ENCODE peak calls at places on chromosomes 5 and 9, in seven cellular contexts. G is A549, A is testis, H is hepatocyte, W is brain microvascular endothelial cell, B is right lobe of liver, F is breast epithelium. K is an unnamed sample.

GRCh38 chr9:80552931-80553330 is 981.2 kb downstream of the TLE4 start:
- DNase-seq in W (peak), B (no peak), H (peak), G (peak), F (no peak), A (peak), K (no peak)

GRCh38 chr5:137560414-137560813 is 61.3 kb upstream of the SPOCK1 start:
- DNase-seq in B (no peak), H (no peak), G (no peak), F (no peak), A (no peak), W (no peak), K (no peak)

GRCh38 chr5:96070625-96071246 is 109.1 kb upstream of the ELL2 start:
- DNase-seq in F (no peak), W (no peak), A (no peak), G (no peak), H (no peak), B (no peak), K (no peak)

GRCh38 chr5:150481972-150482406 is 25.9 kb upstream of the NDST1 start:
- DNase-seq in F (no peak), W (no peak), B (no peak), G (no peak), H (peak), A (no peak), K (no peak)

GRCh38 chr9:95857122-95857521 is 18.4 kb upstream of the ERCC6L2 start:
- DNase-seq in G (peak), B (no peak), W (peak), H (peak), A (no peak), F (no peak), K (peak)

GRCh38 chr9:92481029-92481633 is 1.2 kb downstream of the ASPN start:
- DNase-seq in W (no peak), B (no peak), G (no peak), A (no peak), F (no peak), H (no peak), K (no peak)

GRCh38 chr9:137453643-137454081 is 5.5 kb downstream of the NSMF start:
- DNase-seq in B (peak), A (peak), F (no peak), W (peak), G (peak), H (peak), K (no peak)

GRCh38 chr5:125056641-125057345 is 310.4 kb upstream of the ZNF608 start:
- DNase-seq in F (no peak), A (no peak), B (no peak), W (no peak), H (no peak), G (no peak), K (no peak)

GRCh38 chr9:137277329-137278041 is at the start of gene TOR4A:
- DNase-seq in H (peak), A (peak), B (peak), G (peak), W (peak), F (no peak), K (peak)

GRCh38 chr9:8071445-8071798 is 271.8 kb upstream of the DMAC1 start:
- DNase-seq in G (no peak), H (no peak), F (no peak), W (no peak), A (no peak), B (no peak), K (no peak)

GRCh38 chr9:84277646-84278045 is 62.9 kb downstream of the SLC28A3 start:
- DNase-seq in A (no peak), F (no peak), G (no peak), W (no peak), B (no peak), H (peak), K (no peak)

GRCh38 chr5:135505973-135506372 is 29.8 kb downstream of the NEUROG1 start:
- DNase-seq in H (no peak), W (no peak), B (no peak), F (no peak), A (no peak), G (no peak), K (peak)

GRCh38 chr5:131899686-131900085 is 45.8 kb downstream of the MEIKIN start:
- DNase-seq in A (no peak), B (no peak), G (no peak), H (no peak), F (no peak), W (no peak), K (no peak)

GRCh38 chr5:143693691-143694252 is 118.2 kb upstream of the HMHB1 start:
- DNase-seq in F (no peak), A (no peak), H (no peak), B (no peak), G (no peak), W (no peak), K (no peak)

GRCh38 chr9:34647651-34648050 is 1.2 kb downstream of the GALT start:
- DNase-seq in H (no peak), G (no peak), F (no peak), W (no peak), A (no peak), B (no peak), K (no peak)

GRCh38 chr5:118919016-118919415 is 69.3 kb downstream of the DTWD2 start:
- DNase-seq in B (no peak), F (no peak), W (no peak), G (no peak), A (no peak), H (peak), K (no peak)

GRCh38 chr5:139654464-139654863 is 6.3 kb downstream of the CXXC5 start:
- DNase-seq in H (no peak), G (no peak), A (no peak), B (no peak), F (no peak), W (no peak), K (no peak)

GRCh38 chr5:100157066-100157465 is 378.1 kb upstream of the FAM174A start:
- DNase-seq in A (no peak), W (no peak), G (no peak), B (no peak), H (no peak), F (no peak), K (no peak)

GRCh38 chr9:124238546-124239140 is 19.1 kb upstream of the NEK6 start:
- DNase-seq in F (peak), B (no peak), A (no peak), W (no peak), G (no peak), H (no peak), K (no peak)

GRCh38 chr5:175444060-175444904 is at the start of gene DRD1:
- DNase-seq in G (peak), F (no peak), B (peak), A (peak), W (no peak), H (peak), K (no peak)
- H3K4me3 ChIP-seq in G (peak), F (peak), B (peak), A (peak), W (no peak), H (peak), K (peak)

DNA sequence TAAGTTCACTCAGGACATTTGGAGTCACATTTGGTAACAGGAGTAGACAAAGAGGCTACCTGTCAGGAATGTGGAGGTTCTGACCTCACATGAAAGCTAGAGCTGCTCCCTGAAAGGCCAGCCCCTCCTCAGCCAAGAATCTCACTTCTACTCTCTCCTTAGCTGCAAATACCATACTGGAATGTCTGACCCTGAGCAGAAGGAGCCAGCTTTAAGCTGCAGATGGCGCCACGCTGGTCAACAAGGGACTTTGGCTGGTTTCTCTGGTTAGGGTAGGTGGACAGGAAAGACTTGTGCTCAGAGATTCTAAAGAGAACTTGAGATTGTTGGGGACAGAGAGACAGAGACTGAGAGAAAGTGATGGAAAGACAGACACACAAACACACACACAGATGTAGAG is 21.9 kb downstream of the ASTN2 start:
- DNase-seq in F (no peak), G (no peak), H (no peak), W (no peak), B (no peak), A (no peak), K (no peak)
- TF ChIP-seq CTCF in F (no peak), G (no peak), H (no peak), W (no peak), B (no peak), A (no peak), K (no peak)

DNA sequence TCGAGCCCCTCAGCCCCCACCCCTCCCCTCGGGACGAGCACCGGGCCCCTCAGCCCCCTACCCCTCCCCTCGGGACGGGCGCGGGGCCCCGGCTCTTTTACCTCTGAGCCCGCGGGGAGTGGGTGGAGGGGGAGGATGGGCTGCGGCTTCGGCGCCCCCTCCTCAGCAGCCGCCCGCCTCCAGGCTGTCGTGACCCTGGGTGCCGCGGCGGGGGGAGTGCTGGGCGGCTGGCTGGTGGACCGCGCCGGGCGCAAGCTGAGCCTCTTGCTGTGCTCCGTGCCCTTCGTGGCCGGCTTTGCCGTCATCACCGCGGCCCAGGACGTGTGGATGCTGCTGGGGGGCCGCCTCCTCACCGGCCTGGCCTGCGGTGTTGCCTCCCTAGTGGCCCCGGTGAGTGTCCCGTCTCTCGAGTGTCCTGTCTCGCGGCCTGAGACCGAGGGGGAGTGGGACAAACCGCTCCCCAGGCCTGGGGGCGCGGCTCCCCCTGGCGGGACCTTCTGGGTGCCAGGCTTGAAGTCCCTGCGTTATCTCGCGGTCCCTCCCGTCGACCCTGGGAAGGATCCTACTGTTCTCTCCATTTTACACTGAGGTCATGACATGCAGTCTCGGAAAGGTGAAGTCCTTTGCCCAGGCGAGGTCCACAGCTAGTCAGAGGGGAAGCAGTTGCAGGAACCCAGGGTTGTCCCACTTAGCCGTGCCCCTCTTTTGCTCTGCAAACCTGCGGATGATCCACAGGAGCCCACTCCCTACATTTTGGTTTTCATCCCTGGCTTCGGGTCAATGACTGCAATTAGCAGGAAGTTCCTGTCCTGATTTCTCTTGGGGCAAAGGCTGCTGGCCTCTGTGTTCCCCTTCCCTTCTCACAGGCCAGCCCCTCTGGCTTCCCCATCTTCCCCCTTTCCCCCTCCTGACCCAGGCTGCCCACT is 1.0 kb downstream of the SLC2A8 start:
- DNase-seq in B (peak), G (peak), H (peak), F (no peak), A (peak), W (peak), K (no peak)
- H3K4me3 ChIP-seq in B (peak), G (peak), H (peak), F (peak), A (peak), W (peak), K (peak)

DNA sequence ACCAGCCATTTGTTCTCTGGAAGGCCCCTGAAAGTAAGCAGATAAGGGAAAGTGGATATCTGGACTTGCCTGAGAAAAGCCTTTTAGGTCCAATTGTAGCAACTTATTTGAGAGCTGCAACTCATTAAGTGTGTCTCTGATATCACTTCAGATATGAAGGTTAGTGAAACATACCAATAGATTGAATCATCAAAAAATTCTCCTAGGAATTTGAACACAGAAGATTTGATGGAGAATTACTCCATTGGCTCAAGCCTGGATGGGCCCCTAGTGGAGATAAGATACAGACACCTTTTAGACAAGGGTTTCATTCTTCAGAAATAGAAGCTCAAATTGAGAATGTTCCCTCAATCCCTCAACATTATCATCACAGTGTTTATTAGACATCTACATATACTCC is 356.7 kb downstream of the NDUFS4 start:
- DNase-seq in H (no peak), W (peak), F (no peak), G (peak), B (no peak), A (no peak), K (peak)
- TF ChIP-seq CTCF in H (no peak), W (peak), F (no peak), G (no peak), B (no peak), A (no peak), K (peak)

GRCh38 chr9:76464706-76465105 is 5.7 kb downstream of the GCNT1 start:
- DNase-seq in F (no peak), A (no peak), G (no peak), B (no peak), W (no peak), H (no peak), K (no peak)
- H3K4me3 ChIP-seq in F (no peak), A (no peak), G (no peak), B (no peak), W (no peak), H (no peak), K (no peak)

GRCh38 chr9:83204047-83204446 is 141.1 kb upstream of the RASEF start:
- DNase-seq in H (no peak), F (no peak), A (no peak), B (no peak), G (no peak), W (no peak), K (no peak)
- TF ChIP-seq CTCF in H (peak), F (no peak), A (no peak), B (peak), G (peak), W (peak), K (no peak)

DNA sequence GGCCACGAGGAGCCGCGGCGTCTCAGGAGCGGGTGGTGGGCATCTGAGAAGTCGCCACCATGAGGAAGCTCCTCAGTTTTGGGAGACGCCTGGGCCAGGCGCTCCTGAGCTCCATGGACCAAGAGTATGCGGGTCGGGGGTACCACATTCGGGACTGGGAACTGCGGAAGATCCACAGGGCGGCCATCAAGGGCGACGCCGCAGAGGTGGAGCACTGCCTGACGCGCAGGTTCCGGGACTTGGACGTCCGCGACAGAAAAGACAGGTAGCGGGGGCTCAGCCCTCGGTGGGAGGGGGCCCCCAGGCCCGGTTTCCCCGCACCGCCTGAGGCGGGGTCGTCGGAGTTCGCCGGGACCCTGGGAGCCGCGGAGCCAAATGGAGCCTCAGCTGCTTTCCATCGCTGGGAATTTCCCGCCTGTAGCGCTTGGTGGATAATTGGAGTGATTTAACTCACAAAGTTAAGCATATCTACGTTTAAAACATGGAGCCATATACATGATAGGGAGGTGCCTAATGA is 438 bp downstream of the ANKRD18B start:
- DNase-seq in H (peak), W (no peak), A (peak), B (no peak), G (peak), F (no peak), K (no peak)
- H3K4me3 ChIP-seq in H (peak), W (peak), A (peak), B (peak), G (peak), F (peak), K (peak)

DNA sequence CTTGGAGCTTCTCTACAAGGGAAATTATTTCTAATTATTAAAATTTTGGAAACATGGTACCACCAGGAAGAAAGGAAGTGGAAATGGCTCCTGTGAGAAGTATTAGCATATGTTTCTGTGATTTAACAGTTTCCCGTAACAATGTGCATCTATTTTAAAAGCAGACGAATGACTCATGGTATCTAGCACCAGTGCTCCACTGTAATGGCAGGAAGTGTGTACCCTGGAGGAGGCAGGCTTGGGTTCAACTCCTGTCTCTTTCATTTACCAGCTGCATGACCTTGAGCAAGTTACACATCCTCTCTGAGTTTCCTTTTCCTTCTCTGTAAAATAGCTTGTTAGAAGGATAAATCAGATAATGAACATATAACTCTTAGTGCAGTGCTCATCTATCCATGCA is 41.0 kb upstream of the ANGPTL2 start:
- DNase-seq in A (no peak), G (peak), W (peak), B (no peak), F (no peak), H (no peak), K (no peak)
- TF ChIP-seq CTCF in A (no peak), G (no peak), W (no peak), B (no peak), F (no peak), H (no peak), K (no peak)